ENCODE peak calls at places on chromosomes 3 and 15, in six cellular contexts. M is transverse colon, D is prostate gland, H is HL-60, K is stomach, S is HCT116. N is an unnamed sample.

GRCh38 chr3:46763178-46763577 is 45.5 kb upstream of the PRSS50 start:
- DNase-seq in M (no peak), D (no peak), H (no peak), K (no peak), S (no peak), N (no peak)

GRCh38 chr3:124780767-124781485 is 50.7 kb downstream of the UMPS start:
- DNase-seq in M (peak), D (peak), H (peak), K (no peak), S (no peak), N (no peak)

GRCh38 chr15:59567369-59567768 is 44.2 kb upstream of the GCNT3 start:
- DNase-seq in M (peak), D (no peak), H (no peak), K (peak), S (no peak), N (no peak)

GRCh38 chr15:94021621-94022320 is 209.6 kb upstream of the MCTP2 start:
- DNase-seq in M (no peak), D (no peak), H (no peak), K (no peak), S (no peak), N (no peak)

GRCh38 chr15:42672444-42672843 is 64.5 kb downstream of the CDAN1 start:
- DNase-seq in M (no peak), D (no peak), H (no peak), K (no peak), S (no peak), N (no peak)

GRCh38 chr3:138042043-138042442 is 32.1 kb downstream of the CLDN18 start:
- DNase-seq in M (no peak), D (no peak), H (no peak), K (no peak), S (no peak), N (no peak)

GRCh38 chr3:97882975-97883598 is 61.3 kb downstream of the CRYBG3 start:
- DNase-seq in M (no peak), D (peak), H (no peak), K (peak), S (no peak), N (no peak)

GRCh38 chr3:174681784-174682183 is 177.3 kb upstream of the NAALADL2 start:
- DNase-seq in M (no peak), D (no peak), H (no peak), K (no peak), S (no peak), N (no peak)

GRCh38 chr3:52218454-52218853 is 7.0 kb downstream of the TLR9 start:
- DNase-seq in M (peak), D (no peak), H (no peak), K (no peak), S (no peak), N (no peak)

GRCh38 chr3:171565671-171566070 is 105.5 kb upstream of the TNIK start:
- DNase-seq in M (no peak), D (no peak), H (peak), K (no peak), S (no peak), N (no peak)

GRCh38 chr3:114319453-114319852 is 25.6 kb downstream of the TIGIT start:
- DNase-seq in M (no peak), D (no peak), H (no peak), K (no peak), S (no peak), N (no peak)

GRCh38 chr3:101292027-101292426 is 28.3 kb downstream of the IMPG2 start:
- DNase-seq in M (no peak), D (no peak), H (no peak), K (no peak), S (peak), N (no peak)

GRCh38 chr15:51171578-51171932 is 76.8 kb upstream of the TNFAIP8L3 start:
- DNase-seq in M (no peak), D (no peak), H (no peak), K (no peak), S (no peak), N (no peak)

GRCh38 chr3:188900421-188900941 is 271.3 kb upstream of the TPRG1 start:
- DNase-seq in M (no peak), D (peak), H (no peak), K (no peak), S (peak), N (no peak)
- TF ChIP-seq POLR2AphosphoS5 in M (no peak), D (peak), H (no peak), K (peak), S (no peak), N (no peak)

GRCh38 chr3:49689046-49689886 is at the start of the genes MST1 and RNF123:
- DNase-seq in M (peak), D (peak), H (peak), K (peak), S (peak), N (peak)
- TF ChIP-seq POLR2AphosphoS5 in M (peak), D (peak), H (peak), K (peak), S (peak), N (peak)

GRCh38 chr3:127149621-127150310 is 43.2 kb upstream of the PRR23E start:
- DNase-seq in M (no peak), D (no peak), H (no peak), K (peak), S (no peak), N (no peak)

GRCh38 chr3:127153506-127153815 is 39.5 kb upstream of the PRR23E start:
- DNase-seq in M (no peak), D (no peak), H (no peak), K (no peak), S (no peak), N (peak)

GRCh38 chr3:127152676-127153505 is 40.0 kb upstream of the PRR23E start:
- DNase-seq in M (no peak), D (no peak), H (no peak), K (peak), S (no peak), N (no peak)

GRCh38 chr3:127150915-127151564 is 41.9 kb upstream of the PRR23E start:
- DNase-seq in M (no peak), D (no peak), H (no peak), K (peak), S (no peak), N (peak)

DNA sequence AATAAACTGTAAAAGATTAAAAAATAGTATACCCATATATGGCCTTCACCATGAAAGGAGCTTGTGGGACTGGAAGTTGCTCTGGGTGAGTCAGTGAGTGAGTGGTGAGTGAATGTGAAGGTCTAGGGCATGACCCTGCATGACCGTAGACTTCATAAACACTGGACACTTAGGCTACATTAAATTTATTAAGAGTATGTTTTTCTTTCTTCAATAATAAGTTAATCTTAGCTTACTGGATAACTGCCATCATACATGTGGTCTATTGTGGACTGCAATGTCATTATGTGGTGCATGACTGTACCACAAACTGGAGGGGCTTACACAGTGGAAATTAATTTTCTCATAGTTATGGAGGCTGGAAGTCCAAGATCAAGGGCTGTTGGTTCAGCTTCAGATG is 40.9 kb upstream of the PRR23E start:
- DNase-seq in M (no peak), D (no peak), H (no peak), K (peak), S (no peak), N (no peak)
- TF ChIP-seq POLR2AphosphoS5 in M (no peak), D (no peak), H (no peak), K (no peak), S (no peak), N (no peak)

GRCh38 chr3:8238434-8238833 is 263.2 kb upstream of the LMCD1 start:
- DNase-seq in M (no peak), D (no peak), H (no peak), K (no peak), S (no peak), N (no peak)

GRCh38 chr3:8239095-8239494 is 262.5 kb upstream of the LMCD1 start:
- DNase-seq in M (no peak), D (no peak), H (no peak), K (peak), S (no peak), N (no peak)

GRCh38 chr3:8239718-8240698 is 261.6 kb upstream of the LMCD1 start:
- DNase-seq in M (peak), D (peak), H (peak), K (no peak), S (peak), N (no peak)

GRCh38 chr3:8236264-8236663 is 265.4 kb upstream of the LMCD1 start:
- DNase-seq in M (no peak), D (no peak), H (no peak), K (no peak), S (no peak), N (no peak)

DNA sequence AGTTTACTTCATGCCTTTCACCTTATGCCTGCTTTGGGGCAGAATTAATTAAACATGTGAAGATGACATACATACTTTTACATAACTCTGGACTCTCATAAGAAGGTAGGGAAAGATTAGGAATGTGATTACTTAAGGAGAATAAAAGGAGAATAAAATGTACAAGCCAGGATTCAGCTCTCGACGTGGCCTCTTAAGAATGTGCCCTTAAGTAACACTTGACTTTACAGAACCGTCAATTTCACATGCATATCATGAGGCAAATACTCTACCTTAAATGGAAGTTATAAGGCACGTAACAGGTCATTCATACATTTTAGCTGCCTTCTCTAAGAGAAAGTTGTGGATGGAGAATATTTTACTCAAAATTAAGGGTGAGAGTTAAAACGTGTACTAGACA is 263.7 kb upstream of the LMCD1 start:
- DNase-seq in M (no peak), D (no peak), H (no peak), K (no peak), S (no peak), N (no peak)
- TF ChIP-seq POLR2AphosphoS5 in M (no peak), D (no peak), H (no peak), K (no peak), S (no peak), N (no peak)

GRCh38 chr15:43775411-43775965 is 1.3 kb downstream of the ELL3 start:
- DNase-seq in M (peak), D (peak), H (no peak), K (peak), S (peak), N (peak)
- TF ChIP-seq POLR2AphosphoS5 in M (peak), D (peak), H (no peak), K (peak), S (peak), N (peak)

DNA sequence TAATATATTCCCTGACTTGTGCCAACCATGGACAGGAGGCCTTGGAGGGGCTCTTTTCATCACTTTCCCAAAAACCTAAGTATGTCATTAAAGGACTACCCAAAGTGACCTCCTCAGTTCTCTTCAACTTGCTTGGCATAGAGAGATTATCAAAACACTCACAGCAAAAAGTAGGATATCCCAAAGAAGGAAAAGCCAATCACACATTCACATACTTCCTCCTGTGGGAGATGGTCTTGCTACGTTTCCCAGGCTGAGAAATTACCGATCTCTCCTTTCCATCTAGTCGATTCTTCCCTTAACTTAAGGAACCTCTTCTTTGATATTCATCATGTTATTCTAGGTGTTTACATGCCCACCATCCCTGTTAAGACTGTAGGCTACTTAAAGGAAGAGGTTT is 9.1 kb downstream of the DPPA4 start:
- DNase-seq in M (no peak), D (no peak), H (no peak), K (no peak), S (no peak), N (no peak)
- TF ChIP-seq POLR2AphosphoS5 in M (no peak), D (no peak), H (no peak), K (no peak), S (no peak), N (no peak)